ENCODE peak calls at places on chromosomes 6 and 20, in seven cellular contexts. B is HepG2, Q is GM12878, N is SK-N-SH, S is H1, A is K562, M is GM12892. T is an unnamed sample.

GRCh38 chr6:131419698-131420097 is 153.3 kb upstream of the ARG1 start:
- DNase-seq in Q (no peak), S (no peak), M (no peak), B (no peak), A (no peak), N (no peak), T (no peak)

GRCh38 chr6:3456395-3456767 is 469 bp downstream of the SLC22A23 start:
- DNase-seq in A (peak; percentile 70), S (no peak), B (no peak), M (peak; percentile 49), N (peak; percentile 77), Q (no peak), T (peak; percentile 53)

GRCh38 chr20:19888269-19888669 is 128.9 kb upstream of the NAA20 start:
- DNase-seq in S (no peak), B (no peak), M (no peak), Q (no peak), A (no peak), N (no peak), T (no peak)

GRCh38 chr6:77403424-77403823 is 59.9 kb downstream of the HTR1B start:
- DNase-seq in S (no peak), Q (no peak), B (no peak), N (no peak), M (no peak), A (no peak), T (no peak)

GRCh38 chr6:128821116-128821515 is 61.8 kb upstream of the LAMA2 start:
- DNase-seq in M (no peak), S (no peak), Q (no peak), B (no peak), A (no peak), N (no peak), T (no peak)

GRCh38 chr6:48542191-48542590 is 431.2 kb upstream of the PTCHD4 start:
- DNase-seq in M (no peak), B (no peak), A (no peak), S (no peak), Q (no peak), N (no peak), T (no peak)

GRCh38 chr6:167872538-167873210 is 46.0 kb downstream of the AFDN start:
- DNase-seq in B (no peak), A (no peak), N (no peak), M (no peak), S (no peak), Q (no peak), T (no peak)

GRCh38 chr6:165663736-165664552 is 903 bp upstream of the PDE10A start:
- DNase-seq in M (no peak), A (no peak), S (no peak), Q (no peak), B (no peak), N (no peak), T (no peak)

GRCh38 chr6:34955447-34955846 is 66.4 kb downstream of the ANKS1A start:
- DNase-seq in M (no peak), N (no peak), A (no peak), S (no peak), Q (no peak), B (no peak), T (no peak)

GRCh38 chr6:145887969-145888368 is 73.4 kb upstream of the FBXO30 start:
- DNase-seq in N (peak; percentile 3), A (no peak), B (no peak), Q (no peak), S (no peak), M (no peak), T (no peak)

GRCh38 chr20:37545516-37545915 is 17.8 kb upstream of the BLCAP start:
- DNase-seq in S (no peak), M (no peak), A (no peak), N (no peak), B (no peak), Q (no peak), T (no peak)
- TF ChIP-seq TAF1 in S (no peak), M (no peak), A (no peak), N (no peak), B (no peak), Q (no peak), T (no peak)

GRCh38 chr6:5851261-5851757 is 155.4 kb downstream of the NRN1 start:
- DNase-seq in A (peak; percentile 62), N (no peak), M (peak; percentile 61), S (peak; percentile 38), Q (no peak), B (no peak), T (peak; percentile 76)
- TF ChIP-seq TAF1 in A (no peak), N (no peak), M (no peak), S (no peak), Q (no peak), B (no peak), T (no peak)

GRCh38 chr20:59149678-59150504 is 13.7 kb upstream of the ZNF831 start:
- DNase-seq in A (no peak), S (no peak), B (no peak), Q (no peak), M (no peak), N (no peak), T (peak; percentile 41)
- TF ChIP-seq TAF1 in A (no peak), S (no peak), B (no peak), Q (no peak), M (no peak), N (no peak), T (no peak)

GRCh38 chr20:64161595-64162238 is 2.5 kb upstream of the MYT1 start:
- DNase-seq in N (no peak), S (peak; percentile 47), B (peak; percentile 68), A (peak; percentile 83), M (no peak), Q (no peak), T (peak; percentile 61)
- TF ChIP-seq TAF1 in N (no peak), S (no peak), B (peak; percentile 52), A (no peak), M (no peak), Q (no peak), T (no peak)

GRCh38 chr20:51198238-51198637 is 175.3 kb upstream of the KCNG1 start:
- DNase-seq in B (no peak), Q (no peak), S (no peak), N (no peak), A (no peak), M (no peak), T (no peak)

GRCh38 chr20:51196991-51197651 is 174.2 kb upstream of the KCNG1 start:
- DNase-seq in Q (no peak), M (no peak), B (no peak), A (no peak), S (no peak), N (no peak), T (no peak)

GRCh38 chr20:51193066-51193772 is 170.3 kb upstream of the KCNG1 start:
- DNase-seq in B (no peak), N (no peak), S (no peak), A (no peak), M (no peak), Q (no peak), T (no peak)

GRCh38 chr20:51195990-51196389 is 173.1 kb upstream of the KCNG1 start:
- DNase-seq in S (no peak), M (no peak), N (no peak), B (no peak), A (no peak), Q (no peak), T (no peak)

DNA sequence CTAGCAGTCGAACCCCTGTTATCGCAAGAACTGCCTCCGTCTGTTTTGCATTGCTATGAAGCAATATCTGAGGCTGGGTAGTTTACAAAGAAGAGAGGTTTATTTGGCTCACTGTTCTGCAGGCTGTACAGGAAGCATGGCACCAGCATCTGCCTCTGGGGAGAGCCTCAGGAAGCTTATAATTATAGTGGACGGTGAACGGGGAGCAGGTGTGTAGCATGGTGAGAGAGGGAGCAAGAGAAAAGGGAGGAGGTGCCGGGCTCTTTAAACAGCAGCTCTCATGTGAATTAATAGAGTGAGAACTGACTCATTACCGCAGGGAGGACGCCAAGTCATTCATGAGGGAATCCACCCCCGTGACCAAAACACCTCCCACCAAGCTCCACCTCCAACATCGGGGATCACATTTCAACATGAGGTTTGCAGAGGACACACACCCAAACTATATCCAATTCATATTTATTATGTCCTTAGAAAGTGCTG is 172.6 kb upstream of the KCNG1 start:
- DNase-seq in B (no peak), M (no peak), A (no peak), Q (no peak), S (no peak), N (no peak), T (no peak)
- TF ChIP-seq TAF1 in B (no peak), M (no peak), A (no peak), Q (no peak), S (no peak), N (no peak), T (no peak)

GRCh38 chr6:119233327-119233984 is 116.1 kb downstream of the MAN1A1 start:
- DNase-seq in M (no peak), A (no peak), N (no peak), Q (no peak), B (no peak), S (no peak), T (no peak)
- TF ChIP-seq TAF1 in M (no peak), A (no peak), N (no peak), Q (no peak), B (no peak), S (no peak), T (no peak)

GRCh38 chr20:8801686-8802085 is 267.2 kb upstream of the PLCB4 start:
- DNase-seq in B (no peak), N (no peak), Q (no peak), S (no peak), M (no peak), A (no peak), T (no peak)

GRCh38 chr20:8795404-8795803 is 273.5 kb upstream of the PLCB4 start:
- DNase-seq in N (no peak), A (no peak), S (no peak), Q (no peak), M (no peak), B (no peak), T (no peak)

GRCh38 chr20:8798505-8798904 is 270.4 kb upstream of the PLCB4 start:
- DNase-seq in S (no peak), B (no peak), A (no peak), M (no peak), N (no peak), Q (no peak), T (no peak)

GRCh38 chr20:8800089-8800488 is 268.8 kb upstream of the PLCB4 start:
- DNase-seq in A (no peak), S (no peak), B (no peak), N (no peak), M (no peak), Q (no peak), T (no peak)

DNA sequence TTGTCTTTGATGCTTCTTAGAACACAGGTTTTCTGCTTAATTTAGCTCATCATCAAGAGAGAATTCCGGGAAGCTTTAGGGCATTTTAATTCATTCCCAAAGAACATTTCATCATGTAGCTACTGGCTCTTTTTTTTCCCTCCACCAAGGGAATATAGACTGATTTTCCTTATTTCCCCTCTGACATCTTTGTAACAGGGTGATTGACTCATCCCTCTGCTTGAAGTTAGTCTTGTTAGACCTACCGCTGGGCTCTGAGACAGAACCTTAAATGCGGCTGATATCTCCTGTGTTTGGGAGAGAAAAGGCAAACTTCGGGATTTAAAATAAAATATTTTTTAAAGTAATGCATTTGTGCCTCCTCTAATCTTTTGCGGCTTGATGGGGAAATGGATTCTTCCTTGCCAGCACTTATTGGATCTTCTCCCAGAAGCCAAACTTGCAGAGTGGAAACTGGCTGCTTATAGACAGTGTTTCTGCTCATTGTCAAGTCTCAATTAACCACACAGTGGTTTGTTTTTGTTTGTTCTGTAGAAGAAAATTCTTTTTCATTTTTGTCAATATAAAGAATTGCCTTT is 272.7 kb upstream of the PLCB4 start:
- DNase-seq in A (no peak), M (no peak), S (no peak), Q (no peak), N (no peak), B (no peak), T (no peak)
- TF ChIP-seq TAF1 in A (no peak), M (no peak), S (no peak), Q (no peak), N (no peak), B (no peak), T (no peak)